ENCODE peak calls at places on chromosome 1, in six cellular contexts. L, B, N, P, T and K are unnamed samples.

GRCh38 chr1:198729195-198729863 is 90.5 kb downstream of the PTPRC start:
- DNase-seq in L (no peak), B (no peak), N (no peak), P (no peak), T (no peak), K (no peak)

GRCh38 chr1:201332021-201332420 is 45.5 kb downstream of the TNNT2 start:
- DNase-seq in L (no peak), B (no peak), N (no peak), P (no peak), T (no peak), K (peak; percentile 38)

GRCh38 chr1:184101116-184101515 is 49.6 kb downstream of the TSEN15 start:
- DNase-seq in L (no peak), B (no peak), N (no peak), P (no peak), T (no peak), K (no peak)

GRCh38 chr1:45960930-45961715 is 157.7 kb downstream of the MAST2 start:
- DNase-seq in L (no peak), B (no peak), N (no peak), P (no peak), T (no peak), K (no peak)

GRCh38 chr1:17121881-17122280 is 2.6 kb upstream of the PADI2 start:
- DNase-seq in L (no peak), B (no peak), N (no peak), P (no peak), T (no peak), K (no peak)

GRCh38 chr1:190353538-190354101 is 124.0 kb downstream of the BRINP3 start:
- DNase-seq in L (no peak), B (no peak), N (no peak), P (no peak), T (no peak), K (no peak)

GRCh38 chr1:119647228-119647733 is 785 bp downstream of the ZNF697 start:
- DNase-seq in L (no peak), B (no peak), N (no peak), P (peak; percentile 19), T (no peak), K (peak; percentile 55)

GRCh38 chr1:30617161-30617560 is 106.2 kb downstream of the MATN1 start:
- DNase-seq in L (no peak), B (no peak), N (no peak), P (no peak), T (no peak), K (no peak)

DNA sequence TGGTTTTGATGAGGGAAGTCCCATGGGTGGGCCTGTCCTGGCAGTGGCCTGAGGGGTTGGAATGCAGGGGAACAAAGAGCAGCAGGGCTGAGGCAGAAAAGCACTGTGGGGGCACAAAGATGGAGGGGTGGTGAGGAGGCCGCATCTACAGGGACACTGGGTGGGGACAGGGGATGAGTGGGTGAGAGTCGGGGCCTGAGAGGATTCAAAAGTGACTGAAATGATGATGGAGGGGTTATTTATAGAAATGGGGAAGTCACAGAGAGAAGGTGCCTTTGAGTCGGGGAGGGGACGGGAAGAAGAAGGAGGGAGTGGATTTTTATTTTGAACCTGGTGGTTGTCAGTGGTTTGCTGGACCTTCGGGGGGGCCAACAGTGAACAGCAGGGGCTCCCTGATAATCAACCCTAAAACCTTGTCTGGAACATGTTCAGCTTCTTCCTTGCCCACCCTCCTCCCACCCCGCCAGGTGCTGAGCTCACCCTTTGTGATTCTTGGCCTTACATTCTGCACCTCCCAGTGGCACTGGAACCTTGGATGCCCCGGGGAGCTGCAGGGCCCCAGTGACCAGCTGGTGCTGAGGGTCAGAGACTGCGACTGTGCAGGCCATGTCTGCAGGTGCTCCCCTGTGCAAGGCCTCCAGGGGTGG is 42.9 kb downstream of the IER5 start:
- DNase-seq in L (no peak), B (no peak), N (no peak), P (no peak), T (no peak), K (no peak)
- H3K27ac ChIP-seq in L (no peak overlapping the region), B (no peak overlapping the region), N (peak overlapping the region; percentile 8), P (no peak overlapping the region), T (no peak overlapping the region), K (no peak overlapping the region)

GRCh38 chr1:164709108-164709507 is 150.1 kb downstream of the PBX1 start:
- DNase-seq in L (no peak), B (no peak), N (no peak), P (no peak), T (no peak), K (no peak)

GRCh38 chr1:164709541-164710287 is 150.7 kb downstream of the PBX1 start:
- DNase-seq in L (no peak), B (no peak), N (no peak), P (no peak), T (no peak), K (no peak)

GRCh38 chr1:164707868-164708331 is 148.9 kb downstream of the PBX1 start:
- DNase-seq in L (no peak), B (no peak), N (peak; percentile 8), P (no peak), T (no peak), K (no peak)

GRCh38 chr1:164706596-164706995 is 147.6 kb downstream of the PBX1 start:
- DNase-seq in L (peak; percentile 34), B (no peak), N (no peak), P (no peak), T (no peak), K (no peak)

GRCh38 chr1:164708596-164708995 is 149.6 kb downstream of the PBX1 start:
- DNase-seq in L (no peak), B (no peak), N (no peak), P (no peak), T (no peak), K (no peak)
- H3K4me1 ChIP-seq in L (peaks cover 19% of the 10 kb centered on the region), B (no peaks in the 10 kb centered on the region), N (peaks cover 73% of the 10 kb centered on the region), P (peaks cover 89% of the 10 kb centered on the region), T (peaks cover 16% of the 10 kb centered on the region), K (peaks cover 9% of the 10 kb centered on the region)

GRCh38 chr1:220809187-220809550 is 22.5 kb downstream of the MTARC1 start:
- DNase-seq in L (no peak), B (no peak), N (no peak), P (no peak), T (no peak), K (no peak)
- H3K27ac ChIP-seq in L (no peak overlapping the region), B (no peak overlapping the region), N (no peak overlapping the region), P (no peak overlapping the region), T (no peak overlapping the region), K (no peak overlapping the region)

DNA sequence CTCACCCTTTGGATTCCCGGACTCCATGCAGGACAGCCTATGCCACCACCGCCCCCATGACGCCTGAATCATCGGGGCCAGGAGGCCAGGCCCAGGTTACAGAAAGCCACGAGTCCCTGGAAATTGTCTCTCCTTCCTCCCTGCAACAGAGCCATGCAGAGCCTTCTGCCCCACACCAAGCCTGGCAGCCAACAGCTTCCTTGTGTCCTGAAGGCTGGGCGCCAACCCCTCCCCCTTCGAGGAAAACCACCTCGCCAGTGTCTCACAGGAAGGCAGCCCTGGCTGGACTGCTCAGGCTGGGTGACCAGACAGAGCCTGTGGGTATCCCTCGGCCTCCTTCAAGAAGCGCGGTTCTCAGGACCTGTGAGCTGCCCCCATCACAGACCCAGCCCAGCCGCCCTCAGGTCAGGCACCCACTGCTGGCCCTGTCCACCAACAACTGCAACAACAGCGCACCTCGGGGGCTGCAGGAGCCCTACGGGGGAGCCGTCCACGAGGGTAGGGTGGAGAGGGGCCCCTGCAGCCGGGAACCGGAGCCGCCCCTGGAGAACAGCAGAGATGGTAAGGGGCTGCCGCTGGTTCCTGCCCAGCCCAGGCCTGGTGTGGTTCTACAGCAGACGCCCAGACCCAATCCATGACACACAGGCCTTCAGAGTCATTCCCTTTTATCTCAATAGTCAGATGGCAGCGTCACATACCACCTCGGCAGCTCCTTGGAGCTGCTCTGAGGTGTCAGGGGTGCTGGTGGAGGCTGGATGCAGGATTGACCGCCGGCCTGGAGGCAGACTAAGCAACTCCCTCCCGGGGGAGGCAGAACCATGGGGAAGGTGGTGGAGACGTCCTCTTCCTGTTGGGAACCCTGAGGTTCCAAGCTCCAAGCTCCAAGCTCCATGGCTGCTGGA is 23.7 kb downstream of the KIAA1614 start:
- DNase-seq in L (no peak), B (no peak), N (no peak), P (no peak), T (no peak), K (no peak)
- H3K4me1 ChIP-seq in L (no peaks in the 10 kb centered on the region), B (no peaks in the 10 kb centered on the region), N (no peaks in the 10 kb centered on the region), P (no peaks in the 10 kb centered on the region), T (peaks cover 41% of the 10 kb centered on the region), K (no peaks in the 10 kb centered on the region)

GRCh38 chr1:24201941-24202440 is 14.9 kb upstream of the IFNLR1 start:
- DNase-seq in L (peak; percentile 96), B (peak; percentile 38), N (peak; percentile 62), P (peak; percentile 62), T (peak; percentile 70), K (peak; percentile 86)
- H3K27ac ChIP-seq in L (peak overlapping the region; percentile 40), B (no peak overlapping the region), N (peak overlapping the region; percentile 84), P (peak overlapping the region; percentile 9), T (no peak overlapping the region), K (no peak overlapping the region)

DNA sequence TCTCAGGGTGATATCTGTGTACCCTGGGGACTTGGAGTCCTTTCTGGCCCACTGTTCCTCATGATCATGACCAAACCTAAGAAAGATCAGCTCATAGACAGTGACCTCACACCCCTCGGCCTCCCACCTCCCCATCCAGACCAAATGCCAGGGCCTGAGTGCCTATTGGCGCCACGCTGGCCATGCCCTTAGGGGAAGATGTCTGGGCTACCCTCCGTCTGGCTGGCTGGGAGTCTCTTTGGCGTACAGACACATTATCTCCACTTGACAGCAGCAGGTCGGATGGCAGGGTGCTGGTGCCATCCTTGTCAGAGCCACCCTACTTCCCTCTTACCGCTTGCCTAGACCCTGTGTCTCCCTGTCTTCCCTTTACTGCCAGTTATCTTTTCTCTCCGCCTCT is 8.4 kb downstream of the RORC start:
- DNase-seq in L (no peak), B (no peak), N (no peak), P (no peak), T (no peak), K (no peak)
- H3K4me1 ChIP-seq in L (no peaks in the 10 kb centered on the region), B (peaks cover 45% of the 10 kb centered on the region), N (peaks cover 16% of the 10 kb centered on the region), P (peaks cover 32% of the 10 kb centered on the region), T (peaks cover 6% of the 10 kb centered on the region), K (no peaks in the 10 kb centered on the region)

GRCh38 chr1:97805093-97805492 is 115.7 kb downstream of the DPYD start:
- DNase-seq in L (no peak), B (no peak), N (no peak), P (no peak), T (no peak), K (no peak)

GRCh38 chr1:97806996-97807395 is 113.8 kb downstream of the DPYD start:
- DNase-seq in L (no peak), B (no peak), N (no peak), P (no peak), T (no peak), K (no peak)

DNA sequence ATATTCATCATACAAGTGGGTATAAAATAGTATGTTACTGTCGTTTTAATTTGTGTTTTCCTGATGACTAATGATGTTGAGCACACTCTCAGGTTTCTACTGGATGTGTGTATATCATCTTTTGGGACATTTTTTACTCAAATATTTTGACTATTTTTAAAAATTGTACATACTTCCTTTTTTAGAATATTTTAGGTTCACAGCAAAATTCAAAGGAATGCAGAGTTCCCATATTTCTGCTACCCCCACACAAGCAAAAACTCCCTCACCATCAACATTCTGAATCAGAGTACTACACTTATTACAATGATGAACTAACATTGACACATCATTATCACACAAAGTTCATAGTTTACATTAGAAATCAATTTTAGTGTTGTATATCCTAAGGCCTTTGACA is 114.5 kb downstream of the DPYD start:
- DNase-seq in L (no peak), B (no peak), N (no peak), P (no peak), T (no peak), K (no peak)
- H3K27ac ChIP-seq in L (no peak overlapping the region), B (no peak overlapping the region), N (no peak overlapping the region), P (no peak overlapping the region), T (no peak overlapping the region), K (no peak overlapping the region)

GRCh38 chr1:40817791-40818263 is 34.2 kb downstream of the KCNQ4 start:
- DNase-seq in L (no peak), B (no peak), N (no peak), P (no peak), T (no peak), K (no peak)
- H3K4me1 ChIP-seq in L (no peaks in the 10 kb centered on the region), B (peaks cover 6% of the 10 kb centered on the region), N (no peaks in the 10 kb centered on the region), P (peaks cover 10% of the 10 kb centered on the region), T (peaks cover 69% of the 10 kb centered on the region), K (no peaks in the 10 kb centered on the region)